ENCODE peak calls at places on chromosomes 7 and 10, in five cellular contexts. One of them, this sample, is unnamed.

GRCh38 chr7:117872565-117873055 is 631 bp downstream of the CTTNBP2 start:
- DNase-seq in PC-3: no peak
- DNase-seq in type B pancreatic cell: peak
- DNase-seq in psoas muscle: peak
- DNase-seq in endothelial cell: peak
- DNase-seq in this sample: no peak

GRCh38 chr7:18829518-18830252 is 287.8 kb downstream of the TWIST1 start:
- DNase-seq in PC-3: no peak
- DNase-seq in type B pancreatic cell: no peak
- DNase-seq in endothelial cell: no peak
- DNase-seq in psoas muscle: no peak
- DNase-seq in this sample: no peak

GRCh38 chr10:97792058-97792721 is 20.4 kb upstream of the SFRP5 start:
- DNase-seq in endothelial cell: peak
- DNase-seq in type B pancreatic cell: no peak
- DNase-seq in PC-3: peak
- DNase-seq in psoas muscle: peak
- DNase-seq in this sample: peak

GRCh38 chr10:46523881-46524470 is 32.5 kb downstream of the GPRIN2 start:
- DNase-seq in endothelial cell: no peak
- DNase-seq in psoas muscle: peak
- DNase-seq in PC-3: peak
- DNase-seq in type B pancreatic cell: no peak
- DNase-seq in this sample: peak

GRCh38 chr7:29614229-29614628 is 50.6 kb downstream of the PRR15 start:
- DNase-seq in PC-3: peak
- DNase-seq in type B pancreatic cell: no peak
- DNase-seq in psoas muscle: no peak
- DNase-seq in endothelial cell: no peak
- DNase-seq in this sample: no peak

GRCh38 chr7:145691377-145691914 is 425.2 kb upstream of the CNTNAP2 start:
- DNase-seq in PC-3: no peak
- DNase-seq in endothelial cell: no peak
- DNase-seq in psoas muscle: no peak
- DNase-seq in type B pancreatic cell: no peak
- DNase-seq in this sample: no peak

GRCh38 chr10:47035447-47036337 is 124.5 kb downstream of the PTPN20 start:
- DNase-seq in endothelial cell: no peak
- DNase-seq in type B pancreatic cell: no peak
- DNase-seq in psoas muscle: peak
- DNase-seq in PC-3: no peak
- DNase-seq in this sample: no peak

GRCh38 chr10:43585046-43585445 is 10.6 kb upstream of the ZNF239 start:
- DNase-seq in endothelial cell: no peak
- DNase-seq in PC-3: no peak
- DNase-seq in psoas muscle: no peak
- DNase-seq in type B pancreatic cell: no peak
- DNase-seq in this sample: no peak

GRCh38 chr7:91720255-91720937 is 160.1 kb downstream of the MTERF1 start:
- DNase-seq in type B pancreatic cell: no peak
- DNase-seq in PC-3: peak
- DNase-seq in endothelial cell: no peak
- DNase-seq in psoas muscle: no peak
- DNase-seq in this sample: peak

GRCh38 chr7:84675633-84676034 is 481.0 kb upstream of the SEMA3A start:
- DNase-seq in PC-3: peak
- DNase-seq in psoas muscle: no peak
- DNase-seq in type B pancreatic cell: no peak
- DNase-seq in endothelial cell: no peak
- DNase-seq in this sample: peak

GRCh38 chr7:148979827-148980226 is 48.5 kb downstream of the PDIA4 start:
- DNase-seq in PC-3: no peak
- DNase-seq in psoas muscle: peak
- DNase-seq in type B pancreatic cell: no peak
- DNase-seq in endothelial cell: no peak
- DNase-seq in this sample: no peak

GRCh38 chr10:95531994-95532399 is 29.2 kb downstream of the SORBS1 start:
- DNase-seq in PC-3: no peak
- DNase-seq in endothelial cell: peak
- DNase-seq in type B pancreatic cell: no peak
- DNase-seq in psoas muscle: no peak
- DNase-seq in this sample: no peak

GRCh38 chr7:23938937-23939552 is 229.0 kb downstream of the STK31 start:
- DNase-seq in type B pancreatic cell: no peak
- DNase-seq in endothelial cell: peak
- DNase-seq in PC-3: peak
- DNase-seq in psoas muscle: no peak
- DNase-seq in this sample: peak

GRCh38 chr10:97771055-97771811 is 566 bp downstream of the SFRP5 start:
- DNase-seq in psoas muscle: no peak
- DNase-seq in endothelial cell: peak
- DNase-seq in type B pancreatic cell: no peak
- DNase-seq in PC-3: no peak
- DNase-seq in this sample: peak

GRCh38 chr10:4780782-4781181 is 45.2 kb upstream of the AKR1E2 start:
- DNase-seq in endothelial cell: no peak
- DNase-seq in type B pancreatic cell: no peak
- DNase-seq in PC-3: no peak
- DNase-seq in psoas muscle: no peak
- DNase-seq in this sample: peak

GRCh38 chr7:123571684-123572083 is 14.1 kb upstream of the NDUFA5 start:
- DNase-seq in endothelial cell: no peak
- DNase-seq in type B pancreatic cell: no peak
- DNase-seq in PC-3: no peak
- DNase-seq in psoas muscle: no peak
- DNase-seq in this sample: no peak

GRCh38 chr10:323651-324293 is 188.5 kb downstream of the ZMYND11 start:
- DNase-seq in endothelial cell: no peak
- DNase-seq in psoas muscle: peak
- DNase-seq in type B pancreatic cell: no peak
- DNase-seq in PC-3: peak
- DNase-seq in this sample: peak

GRCh38 chr7:17618652-17618974 is 320.2 kb downstream of the AHR start:
- DNase-seq in endothelial cell: no peak
- DNase-seq in type B pancreatic cell: no peak
- DNase-seq in PC-3: peak
- DNase-seq in psoas muscle: no peak
- DNase-seq in this sample: no peak

GRCh38 chr10:62046522-62047239 is 145.2 kb downstream of the ARID5B start:
- DNase-seq in PC-3: peak
- DNase-seq in psoas muscle: peak
- DNase-seq in endothelial cell: no peak
- DNase-seq in type B pancreatic cell: no peak
- DNase-seq in this sample: peak

GRCh38 chr7:101537205-101537604 is 91.9 kb downstream of the MYL10 start:
- DNase-seq in PC-3: peak
- DNase-seq in type B pancreatic cell: no peak
- DNase-seq in endothelial cell: no peak
- DNase-seq in psoas muscle: no peak
- DNase-seq in this sample: no peak

GRCh38 chr7:157679607-157680006 is 342.8 kb downstream of the DNAJB6 start:
- DNase-seq in PC-3: no peak
- DNase-seq in type B pancreatic cell: peak
- DNase-seq in endothelial cell: no peak
- DNase-seq in psoas muscle: no peak
- DNase-seq in this sample: no peak

GRCh38 chr10:78857193-78857592 is 211.6 kb upstream of the ZMIZ1 start:
- DNase-seq in PC-3: no peak
- DNase-seq in type B pancreatic cell: no peak
- DNase-seq in psoas muscle: no peak
- DNase-seq in endothelial cell: no peak
- DNase-seq in this sample: no peak

GRCh38 chr10:33109384-33109783 is 151.4 kb upstream of the ITGB1 start:
- DNase-seq in PC-3: no peak
- DNase-seq in endothelial cell: no peak
- DNase-seq in type B pancreatic cell: no peak
- DNase-seq in psoas muscle: no peak
- DNase-seq in this sample: no peak

GRCh38 chr10:33103980-33104379 is 145.9 kb upstream of the ITGB1 start:
- DNase-seq in endothelial cell: no peak
- DNase-seq in psoas muscle: no peak
- DNase-seq in type B pancreatic cell: no peak
- DNase-seq in PC-3: no peak
- DNase-seq in this sample: no peak

GRCh38 chr10:33109788-33110469 is 151.9 kb upstream of the ITGB1 start:
- DNase-seq in endothelial cell: no peak
- DNase-seq in psoas muscle: no peak
- DNase-seq in PC-3: no peak
- DNase-seq in type B pancreatic cell: no peak
- DNase-seq in this sample: no peak

GRCh38 chr10:33107953-33108352 is 149.9 kb upstream of the ITGB1 start:
- DNase-seq in psoas muscle: no peak
- DNase-seq in endothelial cell: no peak
- DNase-seq in type B pancreatic cell: no peak
- DNase-seq in PC-3: no peak
- DNase-seq in this sample: no peak

DNA sequence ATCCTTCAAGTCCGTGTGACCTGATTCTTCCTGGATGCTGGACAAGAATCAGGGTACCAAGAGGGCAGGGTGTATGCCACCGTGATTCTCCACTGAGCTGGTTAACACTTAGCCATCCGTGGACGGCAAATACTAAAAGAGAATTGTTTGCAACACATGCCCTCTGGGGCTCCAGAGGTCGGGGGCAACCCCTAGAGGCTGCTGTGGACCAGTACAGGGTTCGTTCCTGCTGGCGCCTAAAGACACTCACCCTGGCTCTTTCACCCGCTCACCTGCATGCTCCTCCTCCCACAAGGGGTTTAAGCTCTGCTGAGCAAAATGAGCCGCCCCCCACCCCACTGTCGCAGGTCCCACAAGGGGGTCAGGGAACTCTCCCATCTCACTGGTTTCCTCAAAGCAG is 148.7 kb upstream of the ITGB1 start:
- DNase-seq in psoas muscle: no peak
- DNase-seq in endothelial cell: no peak
- DNase-seq in type B pancreatic cell: no peak
- DNase-seq in PC-3: no peak
- DNase-seq in this sample: no peak
- TF ChIP-seq CTCF in psoas muscle: no peak
- TF ChIP-seq CTCF in endothelial cell: no peak
- TF ChIP-seq CTCF in type B pancreatic cell: no peak
- TF ChIP-seq CTCF in PC-3: no peak
- TF ChIP-seq CTCF in this sample: no peak

GRCh38 chr10:116120688-116121087 is 152.3 kb downstream of the GFRA1 start:
- DNase-seq in endothelial cell: peak
- DNase-seq in PC-3: no peak
- DNase-seq in type B pancreatic cell: no peak
- DNase-seq in psoas muscle: no peak
- DNase-seq in this sample: no peak
- TF ChIP-seq CTCF in endothelial cell: peak
- TF ChIP-seq CTCF in PC-3: no peak
- TF ChIP-seq CTCF in type B pancreatic cell: peak
- TF ChIP-seq CTCF in psoas muscle: no peak
- TF ChIP-seq CTCF in this sample: no peak

GRCh38 chr7:53656881-53657280 is 621.4 kb downstream of the POM121L12 start:
- DNase-seq in PC-3: peak
- DNase-seq in type B pancreatic cell: no peak
- DNase-seq in endothelial cell: no peak
- DNase-seq in psoas muscle: no peak
- DNase-seq in this sample: no peak

GRCh38 chr7:53658956-53659355 is 623.5 kb downstream of the POM121L12 start:
- DNase-seq in psoas muscle: no peak
- DNase-seq in PC-3: no peak
- DNase-seq in type B pancreatic cell: no peak
- DNase-seq in endothelial cell: no peak
- DNase-seq in this sample: no peak

GRCh38 chr7:53657586-53657985 is 622.2 kb downstream of the POM121L12 start:
- DNase-seq in type B pancreatic cell: no peak
- DNase-seq in endothelial cell: no peak
- DNase-seq in PC-3: peak
- DNase-seq in psoas muscle: no peak
- DNase-seq in this sample: peak

GRCh38 chr7:53661645-53662217 is 626.3 kb downstream of the POM121L12 start:
- DNase-seq in endothelial cell: no peak
- DNase-seq in type B pancreatic cell: no peak
- DNase-seq in psoas muscle: no peak
- DNase-seq in PC-3: no peak
- DNase-seq in this sample: no peak
- TF ChIP-seq CTCF in endothelial cell: no peak
- TF ChIP-seq CTCF in type B pancreatic cell: no peak
- TF ChIP-seq CTCF in psoas muscle: no peak
- TF ChIP-seq CTCF in PC-3: no peak
- TF ChIP-seq CTCF in this sample: no peak

GRCh38 chr7:137091396-137091795 is 222.9 kb downstream of the CHRM2 start:
- DNase-seq in endothelial cell: peak
- DNase-seq in psoas muscle: no peak
- DNase-seq in PC-3: peak
- DNase-seq in type B pancreatic cell: no peak
- DNase-seq in this sample: no peak
- TF ChIP-seq CTCF in endothelial cell: peak
- TF ChIP-seq CTCF in psoas muscle: no peak
- TF ChIP-seq CTCF in PC-3: peak
- TF ChIP-seq CTCF in type B pancreatic cell: peak
- TF ChIP-seq CTCF in this sample: no peak

DNA sequence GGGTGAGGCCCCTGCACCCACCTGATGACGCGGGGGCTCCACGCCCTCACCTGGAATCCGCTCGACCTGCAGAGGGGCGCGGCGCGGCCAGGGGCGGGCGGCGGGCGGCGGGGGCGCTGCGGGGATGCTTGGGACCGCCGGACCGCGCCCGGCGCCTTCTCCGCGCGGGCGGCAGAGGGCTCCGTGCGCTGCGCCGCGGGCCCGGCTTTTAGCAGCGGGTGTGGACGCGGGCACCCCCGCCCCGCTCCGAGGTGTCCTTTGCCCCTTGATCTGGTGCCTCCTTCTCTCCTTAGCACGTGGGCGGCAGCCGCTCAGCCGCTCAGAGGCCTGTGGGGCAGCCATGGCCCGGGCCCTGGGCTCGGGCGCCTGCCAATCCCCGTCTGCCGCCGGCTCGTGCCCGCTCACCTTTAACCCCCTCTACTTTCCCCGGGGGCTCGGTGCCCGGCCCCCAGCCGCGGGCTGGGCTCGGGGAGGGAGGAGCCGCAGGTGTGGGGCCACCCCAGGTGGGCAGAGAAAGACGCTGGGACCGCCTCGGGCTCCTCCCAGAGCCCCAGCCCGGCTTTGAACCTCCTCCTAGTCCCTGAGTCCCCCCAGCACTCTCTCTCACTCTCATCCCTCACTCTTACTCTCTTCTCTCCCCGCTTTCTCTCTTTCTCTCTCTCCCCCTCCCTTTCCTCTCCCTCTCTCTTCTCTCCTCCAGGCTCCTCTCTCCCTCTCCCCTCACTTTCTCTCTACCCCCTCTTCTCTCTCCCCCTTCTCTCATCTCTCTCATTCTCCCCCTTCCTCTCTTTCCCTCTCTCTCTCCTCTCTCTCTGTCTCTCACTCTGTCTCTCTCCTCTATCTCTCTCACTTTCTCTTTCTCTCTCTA is 19.7 kb upstream of the VPS37D start:
- DNase-seq in psoas muscle: no peak
- DNase-seq in endothelial cell: no peak
- DNase-seq in PC-3: peak
- DNase-seq in type B pancreatic cell: no peak
- DNase-seq in this sample: no peak
- TF ChIP-seq CTCF in psoas muscle: peak
- TF ChIP-seq CTCF in endothelial cell: no peak
- TF ChIP-seq CTCF in PC-3: peak
- TF ChIP-seq CTCF in type B pancreatic cell: no peak
- TF ChIP-seq CTCF in this sample: peak

This sample was measured in RWPE1.